ENCODE peak calls at places on chromosomes 6 and 20, in seven cellular contexts. I, G, B, C, X, Y and N are unnamed samples.

GRCh38 chr20:1184638-1185315 is at the start of gene TMEM74B:
- DNase-seq in I (no peak), G (no peak), B (no peak), C (no peak), X (no peak), Y (no peak), N (no peak)

GRCh38 chr20:41587956-41588355 is 30.2 kb downstream of the CHD6 start:
- DNase-seq in I (peak), G (no peak), B (peak), C (no peak), X (peak), Y (no peak), N (no peak)

GRCh38 chr20:33685328-33686007 is 717 bp downstream of the E2F1 start:
- DNase-seq in I (no peak), G (peak), B (no peak), C (no peak), X (no peak), Y (no peak), N (no peak)

GRCh38 chr6:125984311-125984710 is 2.0 kb upstream of the TRMT11 start:
- DNase-seq in I (peak), G (no peak), B (peak), C (no peak), X (peak), Y (no peak), N (no peak)

GRCh38 chr6:11495565-11496145 is 41.9 kb upstream of the TMEM170B start:
- DNase-seq in I (no peak), G (no peak), B (no peak), C (no peak), X (no peak), Y (no peak), N (no peak)

GRCh38 chr20:61847986-61848385 is 217.7 kb downstream of the TAF4 start:
- DNase-seq in I (no peak), G (no peak), B (no peak), C (no peak), X (no peak), Y (no peak), N (no peak)

GRCh38 chr6:14550410-14550809 is 432.8 kb downstream of the CD83 start:
- DNase-seq in I (no peak), G (no peak), B (no peak), C (no peak), X (no peak), Y (no peak), N (no peak)

GRCh38 chr6:166202321-166202733 is 34.7 kb upstream of the TBXT start:
- DNase-seq in I (no peak), G (no peak), B (no peak), C (peak), X (no peak), Y (no peak), N (no peak)

GRCh38 chr20:3121271-3121911 is 36.9 kb upstream of the AVP start:
- DNase-seq in I (no peak), G (no peak), B (no peak), C (no peak), X (no peak), Y (no peak), N (no peak)

GRCh38 chr6:140486468-140487361 is 1112.3 kb upstream of the CITED2 start:
- DNase-seq in I (no peak), G (no peak), B (no peak), C (no peak), X (peak), Y (no peak), N (no peak)

GRCh38 chr6:168574699-168575195 is 133.8 kb downstream of the SMOC2 start:
- DNase-seq in I (no peak), G (no peak), B (peak), C (no peak), X (no peak), Y (no peak), N (no peak)

GRCh38 chr6:129863664-129864063 is 2.5 kb upstream of the TMEM244 start:
- DNase-seq in I (peak), G (peak), B (no peak), C (no peak), X (no peak), Y (no peak), N (no peak)

GRCh38 chr6:19033683-19034082 is 646.5 kb downstream of the RNF144B start:
- DNase-seq in I (no peak), G (no peak), B (no peak), C (no peak), X (no peak), Y (no peak), N (no peak)

GRCh38 chr6:165675120-165675519 is 12.1 kb upstream of the PDE10A start:
- DNase-seq in I (no peak), G (no peak), B (no peak), C (no peak), X (no peak), Y (no peak), N (no peak)

GRCh38 chr6:15066433-15067337 is 179.2 kb upstream of the JARID2 start:
- DNase-seq in I (peak), G (peak), B (peak), C (no peak), X (peak), Y (no peak), N (peak)

GRCh38 chr6:164563866-164564265 is 745.5 kb downstream of the C6orf118 start:
- DNase-seq in I (no peak), G (no peak), B (no peak), C (no peak), X (no peak), Y (no peak), N (no peak)

GRCh38 chr20:47984437-47984836 is 199.2 kb upstream of the SULF2 start:
- DNase-seq in I (no peak), G (peak), B (no peak), C (no peak), X (no peak), Y (no peak), N (no peak)
- TF ChIP-seq CTCF in I (no peak), G (no peak), B (no peak), C (no peak), X (no peak), Y (no peak), N (no peak)

GRCh38 chr6:36136551-36136950 is 6.2 kb downstream of the MAPK13 start:
- DNase-seq in I (no peak), G (no peak), B (no peak), C (no peak), X (no peak), Y (no peak), N (no peak)
- TF ChIP-seq CTCF in I (no peak), G (no peak), B (no peak), C (no peak), X (no peak), Y (no peak), N (no peak)

GRCh38 chr6:117837268-117837667 is 69.8 kb upstream of the SLC35F1 start:
- DNase-seq in I (no peak), G (no peak), B (no peak), C (no peak), X (no peak), Y (no peak), N (no peak)

DNA sequence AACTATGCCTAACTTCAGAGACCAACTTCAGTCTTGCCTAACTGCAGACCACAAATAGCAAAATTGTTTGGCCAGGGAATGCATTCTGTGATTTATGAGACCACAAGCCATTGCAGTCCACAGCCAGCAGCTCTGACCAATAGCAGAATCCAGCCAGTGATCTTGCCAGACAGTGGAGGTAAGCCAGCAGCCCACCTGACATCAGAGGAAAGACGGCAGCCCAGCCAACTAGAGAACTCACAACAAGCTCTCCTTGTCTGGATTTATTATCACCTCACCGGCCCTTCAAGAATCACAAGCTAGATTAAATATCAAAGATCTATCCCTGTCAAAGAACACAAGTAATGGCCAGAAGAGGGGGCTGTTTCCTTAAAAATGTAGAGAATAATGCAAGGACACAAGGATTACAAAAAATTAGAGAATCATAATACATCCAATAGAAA is 66.5 kb upstream of the SLC35F1 start:
- DNase-seq in I (peak), G (no peak), B (peak), C (peak), X (peak), Y (no peak), N (no peak)
- TF ChIP-seq CTCF in I (no peak), G (peak), B (peak), C (peak), X (peak), Y (no peak), N (no peak)

DNA sequence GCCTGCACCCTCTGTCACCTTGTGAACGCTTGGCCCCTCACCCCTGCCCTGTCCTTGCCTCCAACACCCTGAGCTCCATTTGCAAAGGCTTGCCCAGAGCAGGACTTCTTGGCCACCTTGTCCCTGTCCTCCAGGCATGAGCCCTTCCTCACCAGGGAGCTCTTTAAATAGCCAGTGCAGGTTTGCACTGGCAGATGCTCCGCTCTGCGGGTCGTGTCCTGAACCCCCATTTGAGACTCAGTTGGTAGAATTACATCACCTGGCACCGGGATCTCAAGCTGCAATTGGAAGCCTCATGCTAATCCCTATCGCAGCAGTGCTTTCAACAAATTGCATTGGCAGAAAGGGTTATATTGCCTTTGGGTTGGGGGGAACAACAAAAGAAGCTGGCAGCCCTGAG is 85.9 kb downstream of the TRMT6 start:
- DNase-seq in I (no peak), G (no peak), B (no peak), C (no peak), X (no peak), Y (no peak), N (no peak)
- TF ChIP-seq CTCF in I (no peak), G (no peak), B (no peak), C (no peak), X (no peak), Y (no peak), N (no peak)

GRCh38 chr6:150004783-150005717 is 20.3 kb downstream of the RAET1L start:
- DNase-seq in I (peak), G (peak), B (peak), C (peak), X (peak), Y (peak), N (peak)
- TF ChIP-seq CTCF in I (no peak), G (no peak), B (no peak), C (no peak), X (peak), Y (no peak), N (no peak)

DNA sequence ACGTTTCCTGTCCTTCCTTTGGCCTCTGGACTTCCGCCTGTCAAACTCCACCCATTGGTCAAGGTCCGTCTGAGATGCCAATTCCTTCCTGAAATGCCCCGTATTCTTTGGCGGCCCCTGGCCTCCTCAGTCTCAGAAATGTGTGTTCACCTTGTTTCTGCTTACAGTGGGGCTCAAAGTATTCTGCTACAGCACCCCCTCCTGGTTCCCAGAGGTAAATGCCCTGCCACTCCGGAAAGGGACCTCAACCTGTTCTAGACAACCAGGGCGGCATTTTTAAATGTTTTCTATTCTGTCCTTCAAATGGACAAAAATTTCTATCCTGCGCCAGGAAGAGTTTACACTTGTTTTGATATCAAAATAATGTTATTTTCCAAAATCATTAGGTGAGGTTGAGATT is 12.1 kb upstream of the PAX1 start:
- DNase-seq in I (no peak), G (no peak), B (no peak), C (peak), X (no peak), Y (no peak), N (no peak)
- TF ChIP-seq CTCF in I (no peak), G (peak), B (no peak), C (peak), X (no peak), Y (no peak), N (no peak)

DNA sequence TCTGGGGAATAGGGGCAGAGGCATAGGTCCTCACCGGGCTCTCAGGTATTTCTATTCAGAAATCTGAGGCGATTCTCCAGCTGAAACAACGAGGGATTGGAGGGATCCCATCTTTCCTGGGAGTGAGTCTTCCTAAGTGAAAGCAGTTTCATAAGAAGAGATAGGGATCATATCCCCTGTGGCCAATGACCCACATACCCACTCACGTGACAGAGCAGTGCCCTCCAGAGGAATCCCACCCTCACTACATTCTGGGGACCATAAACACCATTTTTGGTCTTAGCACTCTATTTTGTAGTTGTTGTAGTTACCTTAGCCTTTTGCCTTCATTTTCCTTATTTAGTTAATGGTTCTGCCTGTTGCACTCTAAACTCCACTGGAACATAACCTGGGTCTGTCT is 121.1 kb downstream of the GPR63 start:
- DNase-seq in I (no peak), G (no peak), B (no peak), C (no peak), X (no peak), Y (no peak), N (no peak)
- TF ChIP-seq CTCF in I (no peak), G (no peak), B (no peak), C (peak), X (no peak), Y (no peak), N (no peak)

GRCh38 chr6:108163267-108163643 is 2.6 kb upstream of the NR2E1 start:
- DNase-seq in I (no peak), G (no peak), B (no peak), C (no peak), X (no peak), Y (no peak), N (no peak)
- TF ChIP-seq CTCF in I (no peak), G (no peak), B (no peak), C (no peak), X (no peak), Y (no peak), N (no peak)